ENCODE peak calls at places on chromosomes 7 and 10, in seven cellular contexts. One of them, this sample, is unnamed. For H3K9me3, the result is how much of the 10 kb centered on the place peaks cover.

GRCh38 chr10:43679509-43679908 is 30.8 kb upstream of the ZNF32 start:
- DNase-seq in aorta: peak
- DNase-seq in naive thymus-derived CD4-positive, alpha-beta T cell: no peak
- DNase-seq in SK-N-SH: no peak
- DNase-seq in esophagus muscularis mucosa: no peak
- DNase-seq in Karpas-422: no peak
- DNase-seq in GM23248: peak
- DNase-seq in this sample: no peak

GRCh38 chr10:62961951-62962523 is 145.9 kb upstream of the EGR2 start:
- DNase-seq in aorta: no peak
- DNase-seq in naive thymus-derived CD4-positive, alpha-beta T cell: no peak
- DNase-seq in SK-N-SH: no peak
- DNase-seq in esophagus muscularis mucosa: no peak
- DNase-seq in Karpas-422: peak
- DNase-seq in GM23248: peak
- DNase-seq in this sample: no peak

GRCh38 chr10:69248117-69248730 is 28.1 kb downstream of the HKDC1 start:
- DNase-seq in aorta: no peak
- DNase-seq in naive thymus-derived CD4-positive, alpha-beta T cell: no peak
- DNase-seq in SK-N-SH: no peak
- DNase-seq in esophagus muscularis mucosa: no peak
- DNase-seq in Karpas-422: no peak
- DNase-seq in GM23248: no peak
- DNase-seq in this sample: no peak

GRCh38 chr10:84696610-84697009 is 368.2 kb downstream of the CCSER2 start:
- DNase-seq in aorta: no peak
- DNase-seq in naive thymus-derived CD4-positive, alpha-beta T cell: no peak
- DNase-seq in SK-N-SH: no peak
- DNase-seq in esophagus muscularis mucosa: no peak
- DNase-seq in Karpas-422: no peak
- DNase-seq in GM23248: no peak
- DNase-seq in this sample: no peak

GRCh38 chr7:80218723-80219122 is 84.1 kb downstream of the GNAI1 start:
- DNase-seq in aorta: no peak
- DNase-seq in naive thymus-derived CD4-positive, alpha-beta T cell: no peak
- DNase-seq in SK-N-SH: no peak
- DNase-seq in esophagus muscularis mucosa: no peak
- DNase-seq in Karpas-422: no peak
- DNase-seq in GM23248: peak
- DNase-seq in this sample: no peak

GRCh38 chr10:131981429-131982184 is at the start of gene BNIP3:
- DNase-seq in aorta: peak
- DNase-seq in naive thymus-derived CD4-positive, alpha-beta T cell: peak
- DNase-seq in SK-N-SH: peak
- DNase-seq in esophagus muscularis mucosa: peak
- DNase-seq in Karpas-422: no peak
- DNase-seq in GM23248: peak
- DNase-seq in this sample: peak

GRCh38 chr10:16904619-16905018 is 87.4 kb upstream of the RSU1 start:
- DNase-seq in aorta: no peak
- DNase-seq in naive thymus-derived CD4-positive, alpha-beta T cell: no peak
- DNase-seq in SK-N-SH: no peak
- DNase-seq in esophagus muscularis mucosa: no peak
- DNase-seq in Karpas-422: no peak
- DNase-seq in GM23248: peak
- DNase-seq in this sample: no peak

GRCh38 chr7:124784879-124785818 is 19.6 kb upstream of the GPR37 start:
- DNase-seq in aorta: peak
- DNase-seq in naive thymus-derived CD4-positive, alpha-beta T cell: no peak
- DNase-seq in SK-N-SH: peak
- DNase-seq in esophagus muscularis mucosa: no peak
- DNase-seq in Karpas-422: peak
- DNase-seq in GM23248: peak
- DNase-seq in this sample: no peak

GRCh38 chr7:15924910-15925309 is 238.4 kb upstream of the MEOX2 start:
- DNase-seq in aorta: no peak
- DNase-seq in naive thymus-derived CD4-positive, alpha-beta T cell: no peak
- DNase-seq in SK-N-SH: no peak
- DNase-seq in esophagus muscularis mucosa: no peak
- DNase-seq in Karpas-422: no peak
- DNase-seq in GM23248: no peak
- DNase-seq in this sample: no peak

GRCh38 chr10:116272497-116273221 is at the start of gene GFRA1:
- DNase-seq in aorta: peak
- DNase-seq in naive thymus-derived CD4-positive, alpha-beta T cell: no peak
- DNase-seq in SK-N-SH: peak
- DNase-seq in esophagus muscularis mucosa: no peak
- DNase-seq in Karpas-422: no peak
- DNase-seq in GM23248: peak
- DNase-seq in this sample: no peak

GRCh38 chr7:80611779-80612178 is 26.7 kb upstream of the CD36 start:
- DNase-seq in aorta: no peak
- DNase-seq in naive thymus-derived CD4-positive, alpha-beta T cell: no peak
- DNase-seq in SK-N-SH: no peak
- DNase-seq in esophagus muscularis mucosa: no peak
- DNase-seq in Karpas-422: no peak
- DNase-seq in GM23248: peak
- DNase-seq in this sample: no peak

DNA sequence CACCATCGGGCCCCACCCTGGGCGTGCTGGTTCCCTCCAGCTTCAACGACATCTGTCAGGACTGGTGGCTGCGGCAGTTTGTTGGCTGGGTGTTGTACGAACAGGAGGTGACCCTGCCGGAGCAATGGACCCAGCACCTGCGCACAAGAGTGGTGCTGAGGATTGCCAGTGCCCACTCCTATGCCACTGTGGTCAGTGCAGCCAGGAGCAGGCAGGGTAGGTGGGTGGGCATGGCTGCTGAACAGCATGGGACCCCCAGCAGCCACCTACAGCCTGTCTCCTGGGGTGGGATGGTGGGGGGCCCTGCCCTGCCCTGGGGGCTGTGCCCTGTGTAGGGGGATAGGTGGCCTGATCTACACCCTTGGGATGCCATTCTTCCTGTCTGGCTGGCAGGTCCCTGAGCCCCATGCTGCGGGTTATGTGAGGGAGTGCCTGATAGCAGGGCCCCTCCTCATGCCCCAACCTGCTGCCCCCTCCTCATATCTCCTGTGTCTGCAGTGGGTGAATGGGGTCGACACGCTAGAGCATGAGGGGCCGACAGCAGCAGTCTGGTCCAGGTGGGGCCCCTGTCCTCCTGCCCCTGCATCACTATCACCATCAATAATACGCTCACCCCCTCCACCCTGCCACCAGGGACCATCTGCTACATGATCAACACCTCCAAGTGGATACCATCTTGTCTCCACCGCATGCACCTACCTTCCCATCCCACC is 56.9 kb downstream of the ZNF727 start:
- DNase-seq in aorta: peak
- DNase-seq in naive thymus-derived CD4-positive, alpha-beta T cell: no peak
- DNase-seq in SK-N-SH: no peak
- DNase-seq in esophagus muscularis mucosa: no peak
- DNase-seq in Karpas-422: no peak
- DNase-seq in GM23248: no peak
- DNase-seq in this sample: no peak
- H3K9me3 ChIP-seq in aorta: under half
- H3K9me3 ChIP-seq in naive thymus-derived CD4-positive, alpha-beta T cell: under half
- H3K9me3 ChIP-seq in SK-N-SH: under half
- H3K9me3 ChIP-seq in esophagus muscularis mucosa: half or more
- H3K9me3 ChIP-seq in Karpas-422: under half
- H3K9me3 ChIP-seq in GM23248: under half
- H3K9me3 ChIP-seq in this sample: under half

GRCh38 chr7:157752832-157753291 is 416.1 kb downstream of the DNAJB6 start:
- DNase-seq in aorta: peak
- DNase-seq in naive thymus-derived CD4-positive, alpha-beta T cell: no peak
- DNase-seq in SK-N-SH: peak
- DNase-seq in esophagus muscularis mucosa: no peak
- DNase-seq in Karpas-422: no peak
- DNase-seq in GM23248: no peak
- DNase-seq in this sample: no peak
- H3K9me3 ChIP-seq in aorta: under half
- H3K9me3 ChIP-seq in naive thymus-derived CD4-positive, alpha-beta T cell: under half
- H3K9me3 ChIP-seq in SK-N-SH: under half
- H3K9me3 ChIP-seq in esophagus muscularis mucosa: under half
- H3K9me3 ChIP-seq in Karpas-422: under half
- H3K9me3 ChIP-seq in GM23248: under half
- H3K9me3 ChIP-seq in this sample: under half

GRCh38 chr7:5065107-5065407 is 19.4 kb downstream of the RBAK start:
- DNase-seq in aorta: no peak
- DNase-seq in naive thymus-derived CD4-positive, alpha-beta T cell: no peak
- DNase-seq in SK-N-SH: no peak
- DNase-seq in esophagus muscularis mucosa: no peak
- DNase-seq in Karpas-422: no peak
- DNase-seq in GM23248: no peak
- DNase-seq in this sample: no peak
- H3K9me3 ChIP-seq in aorta: under half
- H3K9me3 ChIP-seq in naive thymus-derived CD4-positive, alpha-beta T cell: half or more
- H3K9me3 ChIP-seq in SK-N-SH: half or more
- H3K9me3 ChIP-seq in esophagus muscularis mucosa: half or more
- H3K9me3 ChIP-seq in Karpas-422: half or more
- H3K9me3 ChIP-seq in GM23248: under half
- H3K9me3 ChIP-seq in this sample: half or more

GRCh38 chr7:157871681-157872080 is 534.9 kb downstream of the DNAJB6 start:
- DNase-seq in aorta: no peak
- DNase-seq in naive thymus-derived CD4-positive, alpha-beta T cell: peak
- DNase-seq in SK-N-SH: no peak
- DNase-seq in esophagus muscularis mucosa: no peak
- DNase-seq in Karpas-422: no peak
- DNase-seq in GM23248: no peak
- DNase-seq in this sample: no peak
- H3K9me3 ChIP-seq in aorta: under half
- H3K9me3 ChIP-seq in naive thymus-derived CD4-positive, alpha-beta T cell: under half
- H3K9me3 ChIP-seq in SK-N-SH: under half
- H3K9me3 ChIP-seq in esophagus muscularis mucosa: under half
- H3K9me3 ChIP-seq in Karpas-422: under half
- H3K9me3 ChIP-seq in GM23248: under half
- H3K9me3 ChIP-seq in this sample: under half

GRCh38 chr7:64515781-64516180 is 47.1 kb downstream of the ZNF680 start:
- DNase-seq in aorta: no peak
- DNase-seq in naive thymus-derived CD4-positive, alpha-beta T cell: no peak
- DNase-seq in SK-N-SH: no peak
- DNase-seq in esophagus muscularis mucosa: no peak
- DNase-seq in Karpas-422: no peak
- DNase-seq in GM23248: no peak
- DNase-seq in this sample: no peak
- H3K9me3 ChIP-seq in aorta: under half
- H3K9me3 ChIP-seq in naive thymus-derived CD4-positive, alpha-beta T cell: half or more
- H3K9me3 ChIP-seq in SK-N-SH: under half
- H3K9me3 ChIP-seq in esophagus muscularis mucosa: under half
- H3K9me3 ChIP-seq in Karpas-422: under half
- H3K9me3 ChIP-seq in GM23248: under half
- H3K9me3 ChIP-seq in this sample: under half